ENCODE peak calls at places on chromosomes 12 and 14, in seven cellular contexts. Z is NCI-H1105 treated with DMSO at 0.1 percent for 48 hours; B is stimulated activated effector memory CD8-positive, alpha-beta T cell treated with anti-CD3 and anti-CD28 coated beads, Interleukin-12 subunit alpha, Interleukin-12 subunit beta, amount 100 ng/mL, for 72 hours; Q is lung microvascular endothelial cell; J is HTR-8/SVneo; N is iris pigment epithelial cell; L is left lobe of liver. R is an unnamed sample.
A peak's percentile ranks its signal among the peaks of the same experiment; 100 is the strongest.

GRCh38 chr12:47408171-47408871 is 297.5 kb downstream of the RPAP3 start:
- DNase-seq in Q (no peak), L (no peak), B (no peak), Z (no peak), J (no peak), N (no peak), R (no peak)

GRCh38 chr12:106299193-106299794 is 3.2 kb upstream of the TCP11L2 start:
- DNase-seq in Q (peak; percentile 35), B (no peak), J (no peak), L (no peak), N (no peak), Z (no peak), R (peak; percentile 14)

GRCh38 chr12:11862794-11863193 is 207.9 kb upstream of the BCL2L14 start:
- DNase-seq in Q (peak; percentile 89), N (peak; percentile 91), B (no peak), L (no peak), J (no peak), Z (no peak), R (no peak)

GRCh38 chr12:75974323-75975273 is 57.0 kb downstream of the PHLDA1 start:
- DNase-seq in Q (no peak), N (no peak), L (no peak), J (no peak), Z (no peak), B (no peak), R (no peak)

GRCh38 chr12:119594772-119595445 is 1.3 kb downstream of the TMEM233 start:
- DNase-seq in Z (no peak), J (no peak), Q (peak; percentile 33), L (peak; percentile 66), N (peak; percentile 28), B (no peak), R (no peak)

GRCh38 chr14:78975734-78976133 is 805.6 kb downstream of the NRXN3 start:
- DNase-seq in Z (no peak), B (no peak), J (no peak), Q (no peak), L (no peak), N (no peak), R (no peak)

GRCh38 chr14:86574026-86574777 is 1044.3 kb downstream of the FLRT2 start:
- DNase-seq in N (peak; percentile 18), B (no peak), J (peak; percentile 32), Q (no peak), Z (no peak), L (no peak), R (no peak)

GRCh38 chr14:62329427-62329826 is 567.2 kb downstream of the SNAPC1 start:
- DNase-seq in J (peak; percentile 69), B (no peak), L (no peak), Z (no peak), Q (no peak), N (peak; percentile 55), R (no peak)

GRCh38 chr12:130858084-130858483 is 13.8 kb upstream of the RAN start:
- DNase-seq in L (no peak), N (no peak), B (no peak), J (no peak), Z (no peak), Q (no peak), R (no peak)

GRCh38 chr12:124515981-124516380 is 51.4 kb downstream of the NCOR2 start:
- DNase-seq in J (no peak), Z (no peak), L (no peak), N (no peak), Q (no peak), B (no peak), R (peak; percentile 37)

GRCh38 chr12:123267991-123268843 is 3.4 kb downstream of the CDK2AP1 start:
- DNase-seq in Z (peak; percentile 93), B (no peak), L (no peak), N (no peak), Q (peak; percentile 51), J (no peak), R (peak; percentile 79)

GRCh38 chr12:132046561-132046960 is 96.8 kb downstream of the EP400 start:
- DNase-seq in Z (no peak), L (no peak), B (no peak), Q (peak; percentile 39), J (no peak), N (peak; percentile 96), R (no peak)

GRCh38 chr12:92624236-92624635 is 78.6 kb upstream of the PLEKHG7 start:
- DNase-seq in L (no peak), Q (peak; percentile 35), B (no peak), Z (no peak), N (peak; percentile 88), J (peak; percentile 34), R (no peak)

GRCh38 chr14:56262530-56262929 is 144.3 kb downstream of the PELI2 start:
- DNase-seq in B (no peak), Z (no peak), Q (no peak), L (no peak), N (no peak), J (no peak), R (no peak)